ENCODE peak calls at places on chromosomes 4 and X, in four cellular contexts. C is K562, H is GM12878, R is HepG2. K is an unnamed sample.

GRCh38 chr4:106038908-106039307 is 143.6 kb downstream of the NPNT start:
- DNase-seq in H (no peak), R (no peak), C (no peak), K (no peak)

GRCh38 chr4:85951-86350 is 32.8 kb downstream of the ZNF595 start:
- DNase-seq in H (no peak), C (no peak), R (no peak), K (no peak)

GRCh38 chrX:9033179-9033578 is 748 bp downstream of the FAM9B start:
- DNase-seq in R (no peak), C (no peak), H (no peak), K (peak)

GRCh38 chr4:22233257-22233656 is 282.6 kb downstream of the ADGRA3 start:
- DNase-seq in C (no peak), H (no peak), R (no peak), K (no peak)

GRCh38 chrX:133880032-133880443 is 105.4 kb downstream of the GPC3 start:
- DNase-seq in H (no peak), R (no peak), C (no peak), K (no peak)

GRCh38 chrX:50723006-50723405 is 91.0 kb downstream of the SHROOM4 start:
- DNase-seq in R (no peak), H (no peak), C (no peak), K (no peak)

GRCh38 chrX:13396887-13397286 is 77.0 kb upstream of the ATXN3L start:
- DNase-seq in R (no peak), H (no peak), C (no peak), K (no peak)

GRCh38 chr4:140296335-140296753 is 77.1 kb upstream of the SCOC start:
- DNase-seq in C (no peak), H (no peak), R (peak), K (peak)

GRCh38 chr4:73711989-73712388 is 28.4 kb upstream of the CXCL8 start:
- DNase-seq in C (no peak), H (no peak), R (no peak), K (no peak)

GRCh38 chrX:68433981-68434299 is 645 bp upstream of the OPHN1 start:
- DNase-seq in H (no peak), R (no peak), C (no peak), K (no peak)

GRCh38 chr4:139337612-139338011 is 35.3 kb upstream of the NDUFC1 start:
- DNase-seq in C (no peak), R (no peak), H (no peak), K (no peak)

GRCh38 chrX:71095033-71095432 is 618 bp upstream of the FOXO4 start:
- DNase-seq in C (no peak), H (no peak), R (no peak), K (no peak)

GRCh38 chr4:25913056-25913850 is 767 bp upstream of the SMIM20 start:
- DNase-seq in R (no peak), H (no peak), C (no peak), K (peak)

GRCh38 chr4:88445252-88445651 is 11.7 kb upstream of the HERC5 start:
- DNase-seq in R (no peak), H (no peak), C (no peak), K (no peak)

GRCh38 chrX:96984538-96984937 is 100.8 kb downstream of the RPA4 start:
- DNase-seq in H (no peak), R (no peak), C (no peak), K (no peak)

GRCh38 chrX:71911023-71911730 is 532 bp downstream of the NHSL2 start:
- DNase-seq in R (no peak), C (no peak), H (no peak), K (peak)

GRCh38 chr4:82320351-82320750 is 53.4 kb downstream of the HNRNPD start:
- DNase-seq in H (no peak), C (no peak), R (no peak), K (no peak)

GRCh38 chr4:182207806-182208483 is 35.3 kb upstream of the TENM3 start:
- DNase-seq in H (no peak), C (no peak), R (no peak), K (no peak)

GRCh38 chrX:2451456-2452316 is 49.1 kb downstream of the DHRSX start:
- DNase-seq in H (no peak), C (peak), R (no peak), K (no peak)

GRCh38 chrX:154040307-154040756 is 20.6 kb upstream of the IRAK1 start:
- DNase-seq in R (peak), H (no peak), C (no peak), K (no peak)

GRCh38 chr4:16110199-16110598 is 26.4 kb upstream of the PROM1 start:
- DNase-seq in C (no peak), H (no peak), R (no peak), K (no peak)

GRCh38 chrX:72620550-72621145 is 48.0 kb upstream of the HDAC8 start:
- DNase-seq in H (no peak), C (peak), R (peak), K (no peak)

GRCh38 chr4:175412744-175413143 is 399.3 kb downstream of the GPM6A start:
- DNase-seq in C (no peak), R (no peak), H (no peak), K (no peak)

GRCh38 chrX:150201841-150202240 is 161.3 kb upstream of the MAMLD1 start:
- DNase-seq in C (no peak), H (no peak), R (no peak), K (no peak)

GRCh38 chr4:108877821-108878220 is 115.0 kb upstream of the ETNPPL start:
- DNase-seq in H (no peak), R (no peak), C (no peak), K (no peak)

GRCh38 chr4:88195666-88196365 is 37.4 kb upstream of the ABCG2 start:
- DNase-seq in C (no peak), R (no peak), H (no peak), K (no peak)

GRCh38 chr4:93501946-93502345 is 326.6 kb upstream of the ATOH1 start:
- DNase-seq in R (no peak), C (no peak), H (no peak), K (no peak)

GRCh38 chrX:21374994-21375794 is 976 bp downstream of the CNKSR2 start:
- DNase-seq in R (no peak), C (no peak), H (no peak), K (peak)

GRCh38 chr4:125091031-125091540 is 223.7 kb upstream of the FAT4 start:
- DNase-seq in H (no peak), C (no peak), R (no peak), K (no peak)

GRCh38 chr4:1377606-1378261 is 28.5 kb downstream of the NKX1-1 start:
- DNase-seq in H (no peak), R (no peak), C (no peak), K (no peak)

GRCh38 chr4:65661469-65661868 is 8.8 kb downstream of the EPHA5 start:
- DNase-seq in H (no peak), R (no peak), C (no peak), K (no peak)

GRCh38 chrX:123884809-123885408 is 25.1 kb downstream of the XIAP start:
- DNase-seq in R (peak), H (no peak), C (peak), K (peak)

GRCh38 chrX:30830544-30830943 is 58.5 kb downstream of the TAB3 start:
- DNase-seq in H (no peak), R (no peak), C (no peak), K (no peak)

GRCh38 chr4:78938474-78938867 is 767 bp downstream of the PAQR3 start:
- DNase-seq in H (no peak), C (no peak), R (no peak), K (no peak)

DNA sequence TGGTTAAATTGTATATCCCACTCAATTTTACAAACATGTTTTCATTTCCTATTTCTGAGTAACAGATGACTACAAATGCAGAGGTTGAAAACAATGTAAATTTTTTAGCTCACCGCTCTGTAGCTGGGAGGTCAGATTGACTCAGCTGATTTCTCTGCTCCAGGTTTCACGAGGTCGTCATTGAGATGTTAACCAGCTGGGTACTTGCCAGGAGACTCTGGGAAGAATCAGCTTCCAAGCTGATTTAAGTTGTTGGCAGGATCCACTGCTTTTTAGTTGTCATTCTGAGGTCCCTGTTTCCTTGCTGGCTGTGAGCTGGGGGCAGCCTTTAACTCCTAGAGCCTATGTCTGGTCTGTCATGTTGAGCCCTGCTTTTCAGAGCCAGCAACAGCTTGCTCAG is 864.3 kb upstream of the AGA start:
- DNase-seq in H (no peak), C (no peak), R (no peak), K (no peak)
- TF ChIP-seq FOXM1 in H (no peak), C (no peak), R (no peak), K (no peak)

GRCh38 chr4:2837110-2837903 is 6.3 kb upstream of the ADD1 start:
- DNase-seq in C (no peak), H (no peak), R (no peak), K (peak)
- TF ChIP-seq RFX5 in C (no peak), H (no peak), R (no peak), K (no peak)

GRCh38 chr4:55437356-55437796 is 41.6 kb downstream of the TMEM165 start:
- DNase-seq in C (peak), R (peak), H (no peak), K (no peak)

GRCh38 chr4:55431710-55432336 is 36.1 kb downstream of the TMEM165 start:
- DNase-seq in H (no peak), C (no peak), R (no peak), K (no peak)

GRCh38 chr4:55438314-55438713 is 42.6 kb downstream of the TMEM165 start:
- DNase-seq in C (no peak), H (no peak), R (peak), K (no peak)

GRCh38 chr4:55437823-55438222 is 42.1 kb downstream of the TMEM165 start:
- DNase-seq in R (no peak), H (no peak), C (no peak), K (no peak)

GRCh38 chr4:55435136-55435535 is 39.4 kb downstream of the TMEM165 start:
- DNase-seq in R (no peak), C (no peak), H (peak), K (no peak)
- H3K4me3 ChIP-seq in R (no peak), C (no peak), H (no peak), K (no peak)

GRCh38 chr4:75895744-75896314 is 6.4 kb downstream of the PPEF2 start:
- DNase-seq in R (peak), H (no peak), C (peak), K (peak)

GRCh38 chr4:75889537-75890199 is 12.6 kb downstream of the PPEF2 start:
- DNase-seq in H (no peak), C (no peak), R (no peak), K (no peak)

GRCh38 chr4:75891611-75892010 is 10.6 kb downstream of the PPEF2 start:
- DNase-seq in R (no peak), H (no peak), C (no peak), K (no peak)

GRCh38 chr4:75892508-75892907 is 9.7 kb downstream of the PPEF2 start:
- DNase-seq in C (peak), H (no peak), R (no peak), K (peak)
- TF ChIP-seq FOXM1 in C (no peak), H (no peak), R (no peak), K (no peak)

DNA sequence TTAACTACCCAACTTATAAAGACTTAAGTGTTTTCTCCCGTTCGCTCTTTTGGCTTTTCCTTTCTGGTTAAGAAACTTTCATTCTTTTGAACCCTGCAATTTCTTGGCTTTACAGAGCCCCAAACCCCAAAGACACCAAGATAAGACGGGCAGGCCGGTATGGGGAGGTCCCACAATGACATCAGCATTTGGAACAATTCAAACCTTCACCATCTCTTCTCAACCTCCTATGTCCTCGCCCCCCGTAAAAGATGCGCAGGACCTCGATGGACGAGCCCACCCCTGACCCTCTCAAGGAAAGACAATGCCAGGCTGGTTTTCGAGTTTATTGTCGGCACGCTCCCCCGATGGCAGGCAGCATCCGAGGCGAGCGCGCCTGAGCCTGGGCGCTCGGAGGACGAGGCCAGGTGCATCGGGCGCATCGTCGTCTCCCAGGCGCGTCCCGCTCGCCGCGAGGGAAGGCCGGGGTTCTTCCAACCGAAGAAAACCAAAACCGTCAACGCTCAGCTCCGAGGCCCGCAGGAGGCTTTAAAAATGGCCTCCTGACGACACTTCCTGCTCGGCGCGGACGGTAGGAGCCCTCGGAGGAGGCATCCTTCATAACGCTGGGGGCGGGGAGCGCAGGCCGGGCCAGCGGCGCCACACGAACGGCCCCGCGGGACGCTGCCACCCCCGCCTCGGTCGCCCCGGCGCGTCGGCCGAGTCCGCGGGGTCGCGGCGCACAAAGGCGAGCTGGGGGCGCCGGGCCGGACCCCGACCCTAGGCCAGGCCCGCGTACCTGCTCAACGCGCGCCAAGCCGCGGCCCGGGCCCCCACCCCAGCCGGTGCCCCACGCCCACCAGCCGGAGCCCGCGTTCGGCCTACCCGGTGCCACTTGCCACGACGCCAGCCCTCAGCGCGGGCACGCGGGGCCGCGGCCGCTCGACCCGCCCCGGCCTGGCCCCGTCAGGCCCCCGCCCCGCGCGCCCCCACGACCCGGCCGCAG is 664 bp downstream of the ZNF518B start:
- DNase-seq in C (peak), H (no peak), R (no peak), K (peak)
- TF ChIP-seq RFX5 in C (no peak), H (no peak), R (no peak), K (no peak)

DNA sequence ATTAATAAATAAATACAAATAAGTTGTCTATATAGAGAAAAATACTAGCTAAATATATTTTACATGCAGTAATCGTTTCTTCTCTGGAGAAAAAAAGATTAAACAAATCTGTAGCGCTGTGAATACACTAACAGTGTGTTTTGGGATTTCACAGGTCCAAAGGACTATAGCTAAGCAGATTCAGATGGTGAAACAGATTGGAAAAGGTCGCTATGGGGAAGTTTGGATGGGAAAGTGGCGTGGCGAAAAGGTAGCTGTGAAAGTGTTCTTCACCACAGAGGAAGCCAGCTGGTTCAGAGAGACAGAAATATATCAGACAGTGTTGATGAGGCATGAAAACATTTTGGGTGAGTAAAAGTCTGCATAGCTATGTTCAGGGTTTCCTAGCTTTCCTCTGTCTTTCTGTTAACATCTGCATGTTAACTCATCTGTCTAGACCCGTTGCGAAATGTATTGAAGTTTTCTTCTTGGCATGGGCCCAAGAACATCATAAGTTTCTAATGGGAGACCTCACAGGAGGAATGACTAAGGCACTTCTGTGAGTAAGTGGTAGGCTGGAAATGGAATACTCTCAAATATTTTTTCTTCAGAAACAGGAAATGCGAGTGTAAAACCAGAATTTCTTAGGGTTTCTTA is 372.1 kb downstream of the BMPR1B start:
- DNase-seq in C (no peak), H (no peak), R (no peak), K (no peak)
- H3K4me3 ChIP-seq in C (no peak), H (no peak), R (no peak), K (peak)

GRCh38 chr4:7368296-7368695 is 66.4 kb downstream of the PSAPL1 start:
- DNase-seq in R (no peak), H (no peak), C (no peak), K (no peak)

GRCh38 chr4:7371122-7371941 is 63.4 kb downstream of the PSAPL1 start:
- DNase-seq in R (no peak), H (no peak), C (no peak), K (no peak)

GRCh38 chr4:7367894-7368293 is 66.8 kb downstream of the PSAPL1 start:
- DNase-seq in R (no peak), H (no peak), C (no peak), K (no peak)

GRCh38 chr4:7369511-7369910 is 65.2 kb downstream of the PSAPL1 start:
- DNase-seq in C (no peak), R (no peak), H (no peak), K (no peak)

GRCh38 chr4:7370038-7370437 is 64.7 kb downstream of the PSAPL1 start:
- DNase-seq in H (no peak), C (no peak), R (no peak), K (no peak)
- TF ChIP-seq FOXM1 in H (no peak), C (no peak), R (no peak), K (no peak)